ENCODE peak calls at places on chromosome 4, in ten cellular contexts. D is Daoy; X is stomach; G is CD8-positive, alpha-beta T cell; I is kidney tubule cell; Z is EL; M is activated CD8-positive, alpha-beta memory T cell treated with anti-CD3 and anti-CD28 coated beads, Interleukin-2, amount 50 U/mL, for 4 hours; Y is stimulated activated CD8-positive, alpha-beta memory T cell treated with anti-CD3 and anti-CD28 coated beads, Interleukin-15, amount 100 ng/mL, for 1 hour; A is IMR-90; U is activated B cell treated with CpG ODN at 0.5 μM for 24 hours. F is an unnamed sample.
A peak's percentile ranks its signal among the peaks of the same experiment; 100 is the strongest.

GRCh38 chr4:127741247-127741646 is 11.0 kb downstream of the SLC25A31 start:
- DNase-seq in X (no peak), D (no peak), G (no peak), M (no peak), U (no peak), A (no peak), Y (no peak), I (no peak), Z (no peak), F (no peak)

GRCh38 chr4:35102111-35102510 is 1142.2 kb downstream of the ARAP2 start:
- DNase-seq in Y (no peak), X (no peak), Z (no peak), D (no peak), I (no peak), M (no peak), G (no peak), U (no peak), A (no peak), F (no peak)

GRCh38 chr4:188986271-188986689 is 847.0 kb downstream of the TRIML1 start:
- DNase-seq in A (peak; percentile 96), U (no peak), D (peak; percentile 64), X (no peak), G (no peak), I (peak; percentile 79), M (no peak), Y (no peak), Z (peak; percentile 57), F (peak; percentile 17)

GRCh38 chr4:150366487-150366999 is 215.4 kb upstream of the MAB21L2 start:
- DNase-seq in U (no peak), G (no peak), M (no peak), A (no peak), D (no peak), X (no peak), I (no peak), Y (no peak), Z (no peak), F (no peak)

GRCh38 chr4:37623125-37623524 is 63.1 kb downstream of the RELL1 start:
- DNase-seq in G (no peak), U (no peak), A (no peak), Z (no peak), I (peak; percentile 38), M (no peak), D (no peak), X (no peak), Y (no peak), F (no peak)

GRCh38 chr4:54227261-54228063 is 1.6 kb upstream of the PDGFRA start:
- DNase-seq in Y (no peak), A (peak; percentile 80), I (peak; percentile 56), M (no peak), U (peak; percentile 17), Z (peak; percentile 77), X (no peak), G (no peak), D (peak; percentile 35), F (no peak)

GRCh38 chr4:86686741-86687140 is 92.6 kb downstream of the PTPN13 start:
- DNase-seq in M (no peak), X (no peak), D (no peak), U (no peak), A (no peak), Z (no peak), G (no peak), I (no peak), Y (no peak), F (no peak)

GRCh38 chr4:36651253-36651652 is 369.8 kb downstream of the DTHD1 start:
- DNase-seq in Y (no peak), G (no peak), I (peak; percentile 45), D (no peak), M (no peak), X (no peak), U (no peak), Z (no peak), A (no peak), F (no peak)

GRCh38 chr4:74777531-74777930 is 16.8 kb downstream of the BTC start:
- DNase-seq in X (no peak), M (no peak), A (no peak), U (no peak), Y (no peak), I (no peak), G (no peak), Z (no peak), D (no peak), F (no peak)

GRCh38 chr4:87032884-87033533 is 98.2 kb downstream of the AFF1 start:
- DNase-seq in A (peak; percentile 83), I (no peak), Z (peak; percentile 70), G (no peak), M (no peak), Y (no peak), X (no peak), U (no peak), D (peak; percentile 8), F (no peak)

GRCh38 chr4:66034671-66035070 is 364.4 kb upstream of the EPHA5 start:
- DNase-seq in Y (no peak), M (no peak), U (no peak), X (no peak), A (no peak), I (no peak), D (no peak), G (no peak), Z (no peak), F (no peak)

GRCh38 chr4:174717788-174718187 is 111.3 kb downstream of the GLRA3 start:
- DNase-seq in Z (no peak), G (no peak), X (no peak), M (no peak), I (no peak), D (no peak), U (no peak), A (no peak), Y (no peak), F (no peak)

GRCh38 chr4:43277003-43277402 is 384.5 kb downstream of the GRXCR1 start:
- DNase-seq in G (no peak), A (peak; percentile 69), D (no peak), U (no peak), X (no peak), Y (no peak), I (no peak), M (no peak), Z (no peak), F (no peak)

GRCh38 chr4:6658635-6659075 is 18.2 kb downstream of the MRFAP1 start:
- DNase-seq in Z (peak; percentile 50), A (peak; percentile 28), X (no peak), I (peak; percentile 47), G (peak; percentile 40), Y (no peak), D (peak; percentile 41), U (no peak), M (peak; percentile 59), F (no peak)

GRCh38 chr4:159414305-159414704 is 311.4 kb downstream of the RAPGEF2 start:
- DNase-seq in A (no peak), D (no peak), Z (no peak), G (no peak), Y (no peak), M (no peak), I (no peak), U (no peak), X (no peak), F (no peak)

GRCh38 chr4:168630445-168631187 is 133.8 kb downstream of the PALLD start:
- DNase-seq in Y (no peak), M (no peak), I (peak; percentile 96), A (peak; percentile 88), Z (peak; percentile 76), G (no peak), U (no peak), X (no peak), D (peak; percentile 72), F (peak; percentile 95)

GRCh38 chr4:8308856-8309771 is 39.6 kb downstream of the HTRA3 start:
- DNase-seq in G (no peak), Z (no peak), A (peak; percentile 44), X (no peak), I (no peak), U (no peak), D (no peak), M (peak; percentile 11), Y (no peak), F (no peak)

GRCh38 chr4:41346306-41347061 is 89.8 kb downstream of the UCHL1 start:
- DNase-seq in I (no peak), G (no peak), Y (no peak), Z (peak; percentile 93), X (no peak), M (no peak), U (no peak), A (no peak), D (no peak), F (no peak)

GRCh38 chr4:153759407-153760226 is at the start of gene RNF175:
- DNase-seq in M (peak; percentile 22), X (no peak), Z (peak; percentile 5), D (peak; percentile 15), Y (no peak), I (no peak), U (no peak), A (no peak), G (no peak), F (no peak)

GRCh38 chr4:74223801-74224200 is 65.9 kb downstream of the MTHFD2L start:
- DNase-seq in Y (no peak), Z (peak; percentile 73), G (no peak), D (peak; percentile 28), I (peak; percentile 42), A (peak; percentile 59), X (no peak), M (no peak), U (no peak), F (peak; percentile 46)

GRCh38 chr4:97589481-97590196 is 553.6 kb downstream of the STPG2 start:
- DNase-seq in G (no peak), Y (no peak), U (no peak), M (no peak), I (peak; percentile 20), A (no peak), D (no peak), X (no peak), Z (no peak), F (no peak)

GRCh38 chr4:1082215-1083182 is 30.9 kb downstream of the RNF212 start:
- DNase-seq in G (no peak), X (peak; percentile 90), Z (peak; percentile 80), I (peak; percentile 99), M (no peak), Y (no peak), D (peak; percentile 91), U (no peak), A (peak; percentile 70), F (peak; percentile 99)

F was measured in RCC 7860.